ENCODE peak calls at places on chromosomes 5 and 9, in nine cellular contexts. K is left ventricle myocardium inferior, Q is sigmoid colon, M is GM23248, P is heart right ventricle, Z is IMR-90, V is upper lobe of left lung, C is pancreas, O is iPS DF 6.9. G is an unnamed sample.

GRCh38 chr5:145743396-145744061 is 91.6 kb downstream of the PRELID2 start:
- DNase-seq in P (no peak), V (peak), M (no peak), C (peak), Z (no peak), Q (no peak), K (no peak), O (no peak), G (no peak)

GRCh38 chr9:89814340-89815040 is 209.7 kb downstream of the GADD45G start:
- DNase-seq in M (peak), Q (no peak), K (no peak), V (no peak), P (no peak), O (no peak), Z (peak), C (no peak), G (peak)

GRCh38 chr5:126971455-126972019 is 58.8 kb downstream of the MARCHF3 start:
- DNase-seq in Q (no peak), V (no peak), P (peak), Z (no peak), O (no peak), K (no peak), M (no peak), C (no peak), G (no peak)

GRCh38 chr5:96243203-96243602 is 189.8 kb downstream of the PCSK1 start:
- DNase-seq in C (no peak), M (peak), V (no peak), K (no peak), Q (no peak), Z (peak), O (no peak), P (no peak), G (no peak)

GRCh38 chr9:132237481-132237880 is 75.6 kb downstream of the NTNG2 start:
- DNase-seq in C (no peak), Q (no peak), O (no peak), Z (no peak), M (peak), P (peak), K (peak), V (no peak), G (no peak)

GRCh38 chr9:136228107-136228875 is 17.3 kb downstream of the QSOX2 start:
- DNase-seq in Q (no peak), P (no peak), V (peak), O (no peak), M (peak), C (peak), K (no peak), Z (peak), G (no peak)

GRCh38 chr9:120693609-120694008 is 20.7 kb downstream of the MEGF9 start:
- DNase-seq in C (no peak), O (no peak), Q (no peak), V (no peak), K (no peak), P (no peak), M (peak), Z (peak), G (no peak)

GRCh38 chr9:70081120-70081495 is 37.5 kb downstream of the MAMDC2 start:
- DNase-seq in M (peak), K (no peak), C (no peak), Z (peak), V (no peak), P (peak), O (no peak), Q (peak), G (no peak)

DNA sequence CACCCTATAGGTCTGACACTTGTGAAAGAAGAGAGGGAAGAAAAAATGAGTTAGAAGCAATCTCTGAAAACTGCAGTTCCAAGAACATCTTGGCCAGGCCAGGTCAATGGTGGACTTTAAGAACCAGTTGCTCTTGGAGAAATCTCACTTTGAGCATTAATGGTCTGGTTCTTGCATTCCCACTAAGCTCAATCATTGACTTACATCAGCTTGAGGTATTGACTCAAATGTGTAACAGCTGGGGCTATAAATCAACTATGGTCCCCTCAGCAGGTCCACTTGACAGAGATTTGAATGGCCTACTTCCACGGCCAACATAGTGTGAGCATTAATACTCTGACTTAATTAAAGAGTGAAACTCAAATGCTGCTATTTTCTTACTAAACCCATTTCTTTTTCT is 357.8 kb upstream of the RGMB start:
- DNase-seq in P (no peak), V (no peak), Q (no peak), M (peak), K (no peak), C (no peak), O (no peak), Z (no peak), G (no peak)
- H3K27ac ChIP-seq in P (no peak), V (no peak), Q (no peak), M (peak), K (no peak), C (no peak), O (no peak), Z (peak), G (no peak)

GRCh38 chr5:136016945-136017530 is 11.8 kb upstream of the TGFBI start:
- DNase-seq in V (no peak), O (no peak), Z (peak), C (no peak), Q (peak), M (peak), K (no peak), P (no peak), G (peak)
- H3K27ac ChIP-seq in V (no peak), O (no peak), Z (peak), C (no peak), Q (no peak), M (peak), K (no peak), P (no peak), G (peak)

DNA sequence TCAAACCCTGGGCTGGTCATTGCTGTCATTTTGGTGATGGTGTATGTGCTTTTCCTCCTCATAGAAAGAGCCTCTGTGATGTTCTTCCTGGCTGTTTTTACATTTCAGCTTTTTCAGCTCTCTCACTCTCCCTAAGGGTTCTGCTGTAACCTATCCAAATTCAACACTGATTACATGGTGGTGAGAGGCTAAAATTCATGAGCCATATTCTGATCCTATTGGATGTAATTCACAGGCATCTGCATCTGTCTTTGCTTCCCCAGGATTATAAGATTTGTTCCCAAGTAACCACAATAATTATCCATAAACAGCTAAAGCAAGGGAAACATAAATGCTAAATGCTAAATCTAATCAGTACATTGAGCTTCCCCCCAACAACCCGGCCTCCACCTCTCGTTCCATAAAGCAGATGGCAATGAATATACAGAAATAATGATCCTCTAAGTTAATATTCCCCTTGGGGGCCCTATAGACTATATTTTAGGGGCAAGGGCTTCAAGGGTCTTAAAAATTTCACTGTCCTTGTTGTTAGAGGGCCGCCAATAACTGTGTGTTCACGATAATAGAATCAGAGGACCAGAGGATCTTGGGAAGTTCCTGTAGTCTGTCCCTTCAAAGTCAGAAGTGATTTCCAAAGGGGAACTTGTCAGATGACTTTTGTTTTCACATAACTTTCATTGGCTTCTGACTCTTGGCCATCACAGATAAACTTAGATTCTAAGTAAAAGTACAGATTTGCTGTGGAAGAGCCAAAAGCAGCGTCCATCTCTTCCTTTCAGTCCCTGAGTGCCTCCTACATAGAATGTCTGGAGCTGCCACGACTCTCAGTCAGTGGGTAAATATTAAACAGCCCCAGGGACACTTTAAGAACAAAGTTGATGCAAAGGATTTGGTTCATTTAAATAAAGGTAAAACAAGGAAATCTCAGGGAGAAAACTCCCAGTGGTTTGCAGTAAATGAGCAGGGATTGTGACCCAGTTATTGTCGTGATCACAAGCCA is 125.6 kb downstream of the ALDH1A1 start:
- DNase-seq in Z (no peak), P (no peak), V (no peak), Q (no peak), M (no peak), C (no peak), K (no peak), O (no peak), G (no peak)
- H3K27ac ChIP-seq in Z (no peak), P (peak), V (no peak), Q (no peak), M (no peak), C (no peak), K (peak), O (no peak), G (peak)

GRCh38 chr9:129868571-129869486 is 33.6 kb downstream of the USP20 start:
- DNase-seq in M (no peak), Q (no peak), O (no peak), V (peak), Z (no peak), P (no peak), K (no peak), C (peak), G (no peak)

GRCh38 chr9:129866373-129867137 is 31.3 kb downstream of the USP20 start:
- DNase-seq in P (no peak), C (no peak), M (no peak), O (no peak), Z (no peak), Q (no peak), K (no peak), V (peak), G (no peak)

GRCh38 chr9:129868033-129868395 is 32.8 kb downstream of the USP20 start:
- DNase-seq in O (no peak), V (peak), C (peak), Q (no peak), K (no peak), P (no peak), Z (no peak), M (no peak), G (no peak)

GRCh38 chr9:129867138-129868032 is 32.1 kb downstream of the USP20 start:
- DNase-seq in K (no peak), Q (no peak), V (peak), O (no peak), M (no peak), P (no peak), C (no peak), Z (no peak), G (no peak)

GRCh38 chr9:129869585-129870501 is 34.6 kb downstream of the USP20 start:
- DNase-seq in M (no peak), Z (no peak), K (no peak), O (no peak), V (peak), P (no peak), Q (no peak), C (no peak), G (no peak)
- H3K27ac ChIP-seq in M (no peak), Z (no peak), K (no peak), O (no peak), V (no peak), P (no peak), Q (no peak), C (no peak), G (no peak)

GRCh38 chr5:71907001-71907564 is 188.0 kb downstream of the CARTPT start:
- DNase-seq in K (no peak), O (no peak), M (no peak), Q (no peak), V (no peak), Z (no peak), C (no peak), P (no peak), G (no peak)
- H3K27ac ChIP-seq in K (no peak), O (no peak), M (no peak), Q (peak), V (no peak), Z (peak), C (no peak), P (no peak), G (no peak)

GRCh38 chr9:26129216-26129615 is 451.0 kb upstream of the TUSC1 start:
- DNase-seq in Z (no peak), V (no peak), P (no peak), C (no peak), Q (no peak), O (no peak), M (peak), K (no peak), G (no peak)
- H3K27ac ChIP-seq in Z (no peak), V (no peak), P (no peak), C (no peak), Q (no peak), O (no peak), M (peak), K (no peak), G (no peak)

GRCh38 chr5:77776606-77777206 is 567 bp upstream of the TBCA start:
- DNase-seq in C (no peak), P (no peak), Z (peak), V (no peak), Q (no peak), O (no peak), K (no peak), M (peak), G (no peak)
- H3K27ac ChIP-seq in C (no peak), P (peak), Z (peak), V (peak), Q (peak), O (no peak), K (peak), M (peak), G (no peak)

DNA sequence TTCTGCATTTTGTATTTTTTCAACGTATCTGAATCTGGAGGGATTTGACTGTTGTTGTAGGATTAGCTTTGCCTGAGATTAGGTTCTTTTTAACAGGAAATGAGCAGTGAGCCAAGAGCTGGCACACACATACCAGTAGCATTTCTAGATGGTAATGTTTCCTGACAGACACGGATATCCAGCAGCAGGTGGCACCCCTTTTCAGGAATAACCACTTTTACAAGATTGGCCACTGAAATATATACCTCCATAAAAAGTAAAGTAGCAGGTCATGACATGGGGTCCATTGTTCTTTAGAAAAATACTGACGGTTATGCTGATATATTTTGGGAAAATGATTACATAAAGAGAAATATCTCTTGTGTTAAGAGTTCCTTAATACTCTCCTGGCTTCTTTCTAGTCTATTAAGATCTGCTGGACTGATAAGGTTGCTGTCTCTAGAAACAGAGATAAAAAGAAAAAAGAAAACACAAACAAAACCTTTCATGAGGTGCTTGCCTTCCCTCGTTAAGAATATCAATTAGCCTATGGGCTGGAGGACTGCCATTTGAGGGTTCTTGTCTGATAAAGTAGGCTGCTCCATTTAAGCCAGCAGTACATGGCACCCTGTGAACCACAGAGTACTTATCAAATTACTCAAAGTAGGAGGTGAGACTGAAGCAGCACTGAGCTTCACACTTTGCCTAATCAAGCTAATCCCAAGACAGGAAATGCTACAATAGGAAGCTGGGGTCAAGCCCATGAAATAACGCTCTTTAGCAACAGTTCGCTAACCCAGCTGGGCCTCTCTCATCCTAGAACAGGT is 101.6 kb upstream of the PCA3 start:
- DNase-seq in O (no peak), M (no peak), C (no peak), Q (no peak), P (no peak), K (no peak), V (no peak), Z (no peak), G (no peak)
- H3K27ac ChIP-seq in O (no peak), M (no peak), C (no peak), Q (no peak), P (no peak), K (no peak), V (no peak), Z (no peak), G (no peak)

DNA sequence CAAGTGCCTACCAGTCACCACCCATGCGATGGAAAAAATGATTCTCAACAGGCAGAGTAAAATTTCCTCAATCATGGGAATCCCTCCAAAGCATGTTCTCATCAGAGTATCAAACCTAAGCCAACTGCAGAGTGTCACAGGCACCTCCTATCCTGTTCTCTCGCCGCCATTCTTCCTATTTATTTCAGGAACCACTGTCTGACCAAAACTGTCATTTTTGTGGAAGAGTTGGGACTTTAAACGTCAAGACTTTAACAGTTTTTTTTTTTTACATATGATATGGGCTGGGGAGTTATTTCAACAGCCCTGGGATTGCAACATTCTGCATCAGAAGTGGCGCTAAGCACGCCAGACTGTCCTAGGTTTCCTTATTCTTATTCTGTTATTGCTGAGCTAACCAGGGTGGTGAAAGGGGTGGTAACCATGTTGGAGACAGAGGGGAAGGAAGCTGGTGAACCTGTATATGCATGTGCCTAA is 29.5 kb downstream of the PFDN1 start:
- DNase-seq in K (no peak), V (no peak), M (peak), Z (peak), O (no peak), C (no peak), Q (no peak), P (no peak), G (no peak)
- H3K27ac ChIP-seq in K (peak), V (peak), M (no peak), Z (no peak), O (no peak), C (no peak), Q (no peak), P (no peak), G (peak)

GRCh38 chr5:149219584-149219983 is 52.1 kb upstream of the AFAP1L1 start:
- DNase-seq in Z (no peak), Q (no peak), C (no peak), P (no peak), M (no peak), O (no peak), V (no peak), K (no peak), G (no peak)

GRCh38 chr5:149215478-149216042 is 56.1 kb upstream of the AFAP1L1 start:
- DNase-seq in O (no peak), Z (peak), K (peak), V (no peak), C (no peak), P (no peak), M (peak), Q (peak), G (no peak)

GRCh38 chr5:149217096-149217801 is 54.4 kb upstream of the AFAP1L1 start:
- DNase-seq in Q (no peak), Z (no peak), C (no peak), M (no peak), O (no peak), V (no peak), P (peak), K (peak), G (no peak)

GRCh38 chr5:149217802-149218153 is 53.9 kb upstream of the AFAP1L1 start:
- DNase-seq in Z (no peak), V (no peak), C (no peak), M (peak), O (no peak), P (no peak), Q (no peak), K (peak), G (no peak)

GRCh38 chr5:149216515-149216914 is 55.1 kb upstream of the AFAP1L1 start:
- DNase-seq in M (no peak), Q (no peak), O (no peak), C (no peak), P (no peak), V (no peak), Z (no peak), K (no peak), G (peak)
- H3K27ac ChIP-seq in M (no peak), Q (no peak), O (no peak), C (no peak), P (peak), V (no peak), Z (no peak), K (peak), G (no peak)